ENCODE peak calls at places on chromosomes 6 and 20, in five cellular contexts. P is fibroblast of lung, I is neuronal stem cell, C is IMR-90, H is astrocyte. J is an unnamed sample.

GRCh38 chr20:40110241-40110910 is 578.7 kb downstream of the MAFB start:
- DNase-seq in P (no peak), I (no peak), C (no peak), H (no peak), J (no peak)

GRCh38 chr20:23608251-23608846 is 2.6 kb upstream of the CST9 start:
- DNase-seq in H (no peak), P (no peak), C (no peak), I (no peak), J (no peak)

GRCh38 chr6:20302702-20303251 is 90.5 kb upstream of the MBOAT1 start:
- DNase-seq in C (peak), I (no peak), H (peak), P (peak), J (no peak)

GRCh38 chr6:102895683-102896082 is 1502.2 kb downstream of the GRIK2 start:
- DNase-seq in P (no peak), C (no peak), I (no peak), H (no peak), J (no peak)

GRCh38 chr20:324177-325042 is 942 bp upstream of the SOX12 start:
- DNase-seq in C (peak), H (peak), P (peak), I (peak), J (no peak)

GRCh38 chr6:158544428-158544827 is 15.5 kb upstream of the TMEM181 start:
- DNase-seq in P (no peak), H (no peak), C (no peak), I (no peak), J (no peak)

GRCh38 chr20:45012682-45013302 is 46.5 kb downstream of the STK4 start:
- DNase-seq in I (no peak), H (peak), P (peak), C (peak), J (peak)

GRCh38 chr6:54307412-54308036 is 717 bp upstream of the TINAG start:
- DNase-seq in H (no peak), I (no peak), C (no peak), P (no peak), J (no peak)

GRCh38 chr6:13709698-13710551 is 1.7 kb downstream of the RANBP9 start:
- DNase-seq in H (peak), C (peak), I (no peak), P (peak), J (no peak)

GRCh38 chr6:113901482-113901881 is 44.3 kb downstream of the MARCKS start:
- DNase-seq in P (peak), C (peak), H (peak), I (no peak), J (no peak)

GRCh38 chr20:39568090-39568489 is 605.9 kb downstream of the DHX35 start:
- DNase-seq in H (no peak), P (no peak), C (no peak), I (no peak), J (no peak)

GRCh38 chr6:146357578-146358340 is 185.9 kb upstream of the RAB32 start:
- DNase-seq in C (peak), P (peak), I (no peak), H (peak), J (peak)

GRCh38 chr20:4548552-4548951 is 173.2 kb upstream of the PRND start:
- DNase-seq in I (no peak), H (no peak), C (no peak), P (no peak), J (peak)

GRCh38 chr6:130740308-130740707 is 86.9 kb upstream of the SMLR1 start:
- DNase-seq in I (no peak), C (no peak), P (no peak), H (no peak), J (no peak)

GRCh38 chr6:130742282-130742681 is 84.9 kb upstream of the SMLR1 start:
- DNase-seq in C (peak), I (no peak), H (peak), P (no peak), J (no peak)

GRCh38 chr6:130743175-130743574 is 84.0 kb upstream of the SMLR1 start:
- DNase-seq in C (no peak), I (peak), H (no peak), P (no peak), J (no peak)

GRCh38 chr6:130749402-130749801 is 77.8 kb upstream of the SMLR1 start:
- DNase-seq in I (no peak), H (no peak), P (no peak), C (no peak), J (no peak)

GRCh38 chr6:130744601-130745382 is 82.4 kb upstream of the SMLR1 start:
- DNase-seq in C (no peak), P (no peak), I (no peak), H (no peak), J (no peak)
- H2AFZ ChIP-seq in C (no peak), P (no peak), I (no peak), H (no peak), J (no peak)

GRCh38 chr6:125924169-125924568 is 32.4 kb upstream of the HINT3 start:
- DNase-seq in H (no peak), P (no peak), I (no peak), C (no peak), J (peak)

GRCh38 chr6:125924697-125925358 is 31.7 kb upstream of the HINT3 start:
- DNase-seq in P (no peak), H (no peak), I (no peak), C (no peak), J (no peak)

GRCh38 chr6:125919618-125920017 is 37.0 kb upstream of the HINT3 start:
- DNase-seq in C (no peak), I (no peak), H (no peak), P (no peak), J (no peak)

GRCh38 chr6:125923371-125923877 is 33.1 kb upstream of the HINT3 start:
- DNase-seq in H (no peak), P (no peak), C (no peak), I (no peak), J (no peak)

DNA sequence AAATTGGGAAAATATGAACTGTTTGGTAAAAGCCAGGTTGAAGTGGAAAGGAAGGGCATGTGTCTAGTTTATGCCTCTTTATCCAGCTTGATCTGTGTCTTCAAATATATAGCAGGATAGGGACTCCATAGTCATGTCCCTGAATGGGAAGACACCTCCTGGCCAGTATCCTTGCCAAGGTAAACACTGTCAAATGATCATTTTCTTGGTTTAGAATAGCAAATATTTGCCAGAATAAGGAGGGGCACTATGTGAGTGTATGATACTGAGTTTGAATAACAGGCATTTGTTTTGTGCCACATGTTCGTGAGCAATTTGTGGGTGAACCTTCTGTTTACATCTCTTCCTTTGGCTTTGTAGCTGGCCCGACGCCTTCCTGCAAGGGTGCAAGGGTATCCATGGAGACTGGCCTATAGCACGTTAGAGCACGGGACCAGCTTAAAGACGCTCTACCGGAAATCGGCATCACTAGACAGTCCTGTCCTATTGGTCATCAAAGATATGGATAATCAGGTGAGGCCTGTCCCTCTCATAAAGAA is 34.2 kb upstream of the HINT3 start:
- DNase-seq in C (no peak), I (no peak), H (no peak), P (no peak), J (no peak)
- H3K4me2 ChIP-seq in C (no peak), I (no peak), H (no peak), P (no peak), J (no peak)

GRCh38 chr6:36125575-36125974 is 4.7 kb upstream of the MAPK13 start:
- DNase-seq in I (no peak), C (no peak), H (no peak), P (no peak), J (no peak)
- H3K27ac ChIP-seq in I (no peak), C (no peak), H (no peak), P (no peak), J (no peak)

GRCh38 chr6:124298682-124299081 is 495.0 kb downstream of the NKAIN2 start:
- DNase-seq in I (no peak), C (no peak), P (no peak), H (no peak), J (no peak)
- H2AFZ ChIP-seq in I (no peak), C (no peak), P (no peak), H (no peak), J (no peak)

GRCh38 chr6:22888147-22888831 is 318.9 kb downstream of the HDGFL1 start:
- DNase-seq in H (peak), I (no peak), C (no peak), P (no peak), J (no peak)

GRCh38 chr6:22886881-22887581 is 317.7 kb downstream of the HDGFL1 start:
- DNase-seq in C (peak), H (peak), P (no peak), I (no peak), J (no peak)

GRCh38 chr6:22892452-22892851 is 323.1 kb downstream of the HDGFL1 start:
- DNase-seq in I (no peak), C (peak), H (peak), P (peak), J (peak)

GRCh38 chr6:22896716-22897115 is 327.4 kb downstream of the HDGFL1 start:
- DNase-seq in H (no peak), P (no peak), C (no peak), I (no peak), J (no peak)

DNA sequence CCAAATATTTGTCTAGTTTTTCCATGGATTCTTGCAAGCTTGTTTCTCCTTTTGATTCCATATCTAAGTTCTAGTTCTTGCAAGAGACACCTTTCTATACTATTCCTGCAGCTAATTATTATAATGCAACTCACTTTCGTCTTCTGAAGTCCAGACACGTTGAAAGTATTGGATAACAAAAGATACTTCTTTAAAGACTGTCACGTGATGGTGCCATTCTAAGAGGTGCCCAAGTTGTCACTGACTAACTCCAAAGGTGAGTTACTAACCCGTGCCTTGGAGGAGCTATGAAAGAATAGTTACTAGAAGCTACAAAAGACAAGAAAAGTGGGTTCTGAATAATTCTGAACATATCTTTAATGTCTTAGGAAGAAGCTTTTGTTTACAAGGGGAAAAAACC is 322.6 kb downstream of the HDGFL1 start:
- DNase-seq in P (no peak), C (no peak), I (no peak), H (no peak), J (no peak)
- H3K4me2 ChIP-seq in P (peak), C (peak), I (no peak), H (peak), J (no peak)

DNA sequence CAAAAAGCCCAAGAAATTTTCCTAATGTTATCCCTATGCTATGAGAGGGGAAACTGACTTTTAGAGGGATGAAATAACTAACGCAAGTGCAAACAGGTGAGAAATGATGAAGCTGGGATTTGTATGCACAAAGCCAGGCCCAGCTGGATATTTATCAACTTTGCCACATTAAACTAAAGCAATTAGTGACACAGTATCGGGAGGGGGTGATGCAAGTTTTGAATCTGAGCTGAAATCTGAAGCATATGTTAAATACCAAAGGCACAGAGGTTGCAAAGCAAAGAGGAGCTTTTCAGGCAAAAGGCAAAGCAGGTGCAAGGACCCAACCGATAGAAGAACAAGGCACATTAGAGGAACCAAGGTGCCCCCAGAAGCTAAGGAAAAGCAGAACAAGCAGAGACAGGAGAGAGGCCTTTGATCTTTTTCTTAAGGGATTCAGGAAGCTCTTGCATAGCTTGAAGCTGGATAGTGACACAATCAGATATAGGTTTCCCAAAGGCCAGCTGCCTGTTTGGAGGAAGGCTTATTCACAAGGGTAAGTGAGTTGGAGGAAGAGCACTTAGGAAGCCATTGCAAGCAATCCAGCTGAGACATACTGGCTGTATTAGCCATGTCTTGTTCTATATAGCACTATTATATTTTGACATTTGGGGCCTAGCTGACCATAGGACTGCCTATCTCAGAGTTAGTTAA is 207.5 kb downstream of the HIVEP2 start:
- DNase-seq in P (peak), I (no peak), C (peak), H (no peak), J (no peak)
- H3K27ac ChIP-seq in P (no peak), I (no peak), C (no peak), H (no peak), J (peak)

DNA sequence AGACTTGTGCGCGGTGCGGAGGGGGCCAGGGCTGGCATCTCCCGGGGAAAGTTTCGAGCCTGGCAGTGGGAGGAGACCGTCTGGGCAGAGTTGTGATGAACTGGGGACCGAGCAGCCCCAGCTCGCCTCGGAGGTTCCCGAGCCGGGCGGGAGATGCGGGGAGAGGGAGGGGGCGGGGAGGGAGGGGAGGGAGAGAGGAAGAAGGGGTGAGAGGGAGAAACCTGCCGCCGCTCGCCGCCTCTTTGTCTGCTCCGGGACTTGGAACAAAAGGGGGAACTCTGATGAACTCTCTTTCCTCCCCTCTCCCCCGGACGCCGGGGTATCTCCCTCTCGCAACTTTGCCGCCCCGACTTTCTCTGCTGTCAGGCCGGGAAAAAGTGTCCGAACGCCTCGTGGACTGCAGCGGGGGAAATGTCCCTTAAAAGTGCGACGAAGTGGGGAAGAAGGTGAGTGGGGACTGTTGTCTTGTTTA is 72.7 kb downstream of the SOX4 start:
- DNase-seq in C (no peak), I (peak), H (no peak), P (no peak), J (no peak)
- H2AFZ ChIP-seq in C (peak), I (peak), H (peak), P (peak), J (peak)

DNA sequence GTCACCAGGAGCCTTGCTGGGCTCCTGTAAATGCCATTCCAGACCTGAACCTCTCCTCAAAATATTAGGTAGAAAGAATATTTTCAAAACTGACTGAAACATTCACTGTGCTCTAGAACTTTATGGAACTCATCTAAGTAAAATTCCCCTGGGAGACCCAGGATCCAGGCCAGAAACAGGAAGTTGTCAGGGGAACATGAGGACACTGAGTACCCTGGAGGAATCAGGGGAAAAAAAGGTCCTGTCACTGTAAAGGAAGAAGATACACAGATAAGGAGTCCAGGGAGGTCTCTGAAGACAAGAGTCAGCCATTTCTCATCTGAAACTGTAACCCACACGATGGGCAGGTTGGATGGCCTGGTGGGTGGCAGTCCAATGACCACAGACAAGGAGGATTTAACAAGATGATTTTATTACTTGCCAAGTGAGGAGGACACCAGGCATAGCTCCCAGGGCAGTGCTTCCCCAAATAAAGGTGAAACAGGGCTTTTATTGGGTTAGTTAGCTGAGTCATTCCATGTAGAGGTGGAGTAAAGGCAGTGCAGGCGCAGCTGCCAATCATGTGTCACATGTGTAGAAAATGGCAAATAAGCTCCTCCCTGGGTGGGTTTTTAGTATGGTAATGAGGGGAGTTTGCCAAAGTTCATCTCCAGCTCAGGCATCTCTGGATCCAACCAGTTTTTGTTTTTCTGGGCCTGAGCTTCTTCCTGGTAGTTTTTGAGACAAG is 138.5 kb downstream of the RCAN2 start:
- DNase-seq in H (no peak), C (no peak), P (no peak), I (no peak), J (no peak)
- H3K4me2 ChIP-seq in H (no peak), C (no peak), P (no peak), I (no peak), J (no peak)

GRCh38 chr6:141264101-141264500 is 868.6 kb upstream of the GJE1 start:
- DNase-seq in P (no peak), C (peak), I (no peak), H (peak), J (no peak)
- H3K27ac ChIP-seq in P (no peak), C (no peak), I (no peak), H (no peak), J (no peak)

J was measured in keratinocyte.